ENCODE peak calls at places on chromosomes 12 and 14, in five cellular contexts. R is Peyer's patch, O is uterus, Q is H1, H is upper lobe of left lung. S is an unnamed sample.
A peak's percentile ranks its signal among the peaks of the same experiment; 100 is the strongest.

GRCh38 chr12:30989754-30990153 is 63.2 kb downstream of the TSPAN11 start:
- DNase-seq in R (no peak), O (no peak), Q (peak; percentile 76), H (no peak), S (peak; percentile 6)

GRCh38 chr12:65333649-65334048 is 55.2 kb downstream of the MSRB3 start:
- DNase-seq in R (no peak), O (no peak), Q (no peak), H (no peak), S (no peak)

GRCh38 chr12:82862069-82862841 is 175.5 kb downstream of the TMTC2 start:
- DNase-seq in R (no peak), O (no peak), Q (no peak), H (no peak), S (no peak)

GRCh38 chr14:41925409-41925808 is 318.7 kb downstream of the LRFN5 start:
- DNase-seq in R (no peak), O (no peak), Q (no peak), H (no peak), S (no peak)

GRCh38 chr14:70724061-70724596 is 82.4 kb downstream of the TTC9 start:
- DNase-seq in R (no peak), O (no peak), Q (no peak), H (no peak), S (no peak)

GRCh38 chr12:76360316-76360715 is 12.1 kb upstream of the BBS10 start:
- DNase-seq in R (no peak), O (no peak), Q (no peak), H (no peak), S (no peak)

GRCh38 chr14:72679106-72679505 is 214.8 kb downstream of the DPF3 start:
- DNase-seq in R (no peak), O (no peak), Q (no peak), H (no peak), S (no peak)

GRCh38 chr12:119036878-119037493 is 55.6 kb downstream of the SRRM4 start:
- DNase-seq in R (no peak), O (no peak), Q (peak; percentile 74), H (no peak), S (peak; percentile 4)

GRCh38 chr12:49776413-49776812 is 35.1 kb downstream of the TMBIM6 start:
- DNase-seq in R (peak; percentile 38), O (no peak), Q (peak; percentile 76), H (peak; percentile 76), S (peak; percentile 55)

GRCh38 chr14:95452176-95452889 is 64.1 kb downstream of the SYNE3 start:
- DNase-seq in R (no peak), O (no peak), Q (peak; percentile 60), H (no peak), S (no peak)

GRCh38 chr14:68182492-68182891 is 362.9 kb downstream of the RAD51B start:
- DNase-seq in R (no peak), O (no peak), Q (no peak), H (no peak), S (no peak)

GRCh38 chr14:69554500-69554899 is 20.2 kb downstream of the CCDC177 start:
- DNase-seq in R (no peak), O (no peak), Q (no peak), H (no peak), S (peak; percentile 82)

GRCh38 chr14:86626530-86626929 is 1096.6 kb downstream of the FLRT2 start:
- DNase-seq in R (no peak), O (no peak), Q (no peak), H (no peak), S (no peak)

GRCh38 chr12:74646831-74647230 is 109.2 kb downstream of the ATXN7L3B start:
- DNase-seq in R (no peak), O (no peak), Q (no peak), H (no peak), S (no peak)

GRCh38 chr12:11917501-11917900 is 153.2 kb upstream of the BCL2L14 start:
- DNase-seq in R (no peak), O (no peak), Q (no peak), H (no peak), S (no peak)

GRCh38 chr12:33514893-33515292 is 75.3 kb upstream of the SYT10 start:
- DNase-seq in R (no peak), O (no peak), Q (no peak), H (no peak), S (no peak)

GRCh38 chr12:91565246-91565645 is 382.6 kb upstream of the DCN start:
- DNase-seq in R (no peak), O (peak; percentile 33), Q (no peak), H (no peak), S (no peak)

GRCh38 chr12:82176761-82177490 is 181.3 kb downstream of the CCDC59 start:
- DNase-seq in R (no peak), O (no peak), Q (no peak), H (no peak), S (no peak)

GRCh38 chr12:131896080-131896810 is 1.8 kb downstream of the ULK1 start:
- DNase-seq in R (peak; percentile 85), O (peak; percentile 95), Q (peak; percentile 90), H (peak; percentile 97), S (peak; percentile 97)

GRCh38 chr12:27970981-27971489 is 1.5 kb downstream of the PTHLH start:
- DNase-seq in R (no peak), O (no peak), Q (peak; percentile 54), H (no peak), S (no peak)

GRCh38 chr12:26918321-26919215 is 19.2 kb downstream of the INTS13 start:
- DNase-seq in R (no peak), O (no peak), Q (no peak), H (no peak), S (no peak)

GRCh38 chr12:69738351-69739286 is at the start of gene RAB3IP:
- DNase-seq in R (peak; percentile 86), O (peak; percentile 82), Q (peak; percentile 96), H (peak; percentile 90), S (peak; percentile 92)

GRCh38 chr14:103284574-103285467 is 49.2 kb upstream of the EIF5 start:
- DNase-seq in R (no peak), O (no peak), Q (no peak), H (no peak), S (no peak)

GRCh38 chr14:31024577-31025334 is 693 bp upstream of the AP4S1 start:
- DNase-seq in R (no peak), O (no peak), Q (no peak), H (no peak), S (no peak)

GRCh38 chr12:57086951-57087688 is 1.8 kb upstream of the NAB2 start:
- DNase-seq in R (peak; percentile 94), O (peak; percentile 96), Q (peak; percentile 84), H (peak; percentile 94), S (peak; percentile 95)

GRCh38 chr12:62800707-62801400 is 134.1 kb downstream of the PPM1H start:
- DNase-seq in R (no peak), O (no peak), Q (no peak), H (no peak), S (no peak)

GRCh38 chr14:23056956-23057756 is at the start of gene CDH24:
- DNase-seq in R (peak; percentile 67), O (peak; percentile 78), Q (peak; percentile 83), H (peak; percentile 74), S (peak; percentile 79)
- TF ChIP-seq POLR2A in R (no peak), O (no peak), Q (no peak), H (peak; percentile 25), S (peak; percentile 68)

GRCh38 chr12:120466560-120467315 is 2.8 kb downstream of the SRSF9 start:
- DNase-seq in R (peak; percentile 24), O (no peak), Q (peak; percentile 60), H (peak; percentile 28), S (peak; percentile 20)

GRCh38 chr12:120469450-120470149 is at the start of gene SRSF9:
- DNase-seq in R (peak; percentile 94), O (peak; percentile 94), Q (peak; percentile 99), H (peak; percentile 97), S (peak; percentile 93)

GRCh38 chr12:120468846-120469449 is 600 bp downstream of the SRSF9 start:
- DNase-seq in R (peak; percentile 56), O (peak; percentile 26), Q (no peak), H (peak; percentile 34), S (peak; percentile 38)

GRCh38 chr12:120468271-120468845 is 1.2 kb downstream of the SRSF9 start:
- DNase-seq in R (peak; percentile 42), O (no peak), Q (peak; percentile 59), H (peak; percentile 69), S (peak; percentile 50)

GRCh38 chr12:120467439-120467838 is 2.1 kb downstream of the SRSF9 start:
- DNase-seq in R (no peak), O (no peak), Q (no peak), H (no peak), S (no peak)
- TF ChIP-seq CTCF in R (no peak), O (no peak), Q (no peak), H (no peak), S (no peak)

DNA sequence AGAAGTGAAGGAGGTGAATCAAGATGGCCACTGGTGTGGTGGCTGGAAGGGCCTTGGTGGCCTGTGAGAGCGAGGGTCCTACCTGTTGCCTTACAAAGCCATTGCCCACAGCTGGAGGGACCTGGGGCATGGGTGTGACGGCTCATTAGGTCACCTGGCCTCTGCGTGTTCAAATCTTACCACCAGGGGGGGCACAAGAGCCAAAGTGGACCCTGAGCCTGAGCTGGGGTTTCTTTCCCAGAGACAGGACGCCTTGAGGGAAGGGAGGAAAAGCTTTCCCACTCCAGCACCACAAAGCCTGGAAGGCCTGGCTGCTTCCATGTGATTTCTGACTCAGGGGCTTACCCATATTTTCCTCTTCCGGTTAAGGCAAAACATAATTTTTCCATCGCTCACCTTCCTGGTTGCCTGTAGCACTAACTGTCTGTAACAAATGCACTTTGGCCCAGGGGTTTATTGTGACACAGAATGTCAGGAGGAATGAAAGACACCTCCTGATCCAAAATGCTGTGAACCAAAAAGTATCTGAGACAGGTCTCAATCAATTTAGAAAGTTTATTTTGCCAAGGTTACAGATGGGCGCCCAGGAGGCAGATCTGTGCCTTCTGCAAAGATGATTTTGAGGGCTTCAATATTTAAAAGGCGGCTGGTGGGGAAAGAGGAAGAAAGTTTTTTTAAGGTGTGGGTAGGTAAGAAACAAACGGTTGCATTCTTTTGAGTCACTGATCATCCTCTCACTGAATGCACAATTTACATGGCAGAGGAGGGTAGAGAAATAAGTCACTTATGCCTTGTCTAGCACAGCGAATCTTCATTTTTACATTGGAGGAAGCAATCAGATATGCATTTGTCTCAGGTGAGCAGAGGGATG is 4.3 kb upstream of the CD9 start:
- DNase-seq in R (peak; percentile 76), O (peak; percentile 94), Q (peak; percentile 99), H (peak; percentile 90), S (peak; percentile 91)
- H3K27ac ChIP-seq in R (peak overlapping the region; percentile 52), O (peak overlapping the region; percentile 76), Q (no peak overlapping the region), H (peak overlapping the region; percentile 54), S (peak overlapping the region; percentile 73)

GRCh38 chr12:6534914-6535696 is 788 bp downstream of the GAPDH start:
- DNase-seq in R (peak; percentile 76), O (peak; percentile 81), Q (peak; percentile 79), H (peak; percentile 91), S (peak; percentile 68)
- TF ChIP-seq POLR2A in R (no peak), O (no peak), Q (no peak), H (peak; percentile 21), S (no peak)

GRCh38 chr12:127355061-127355820 is 911.7 kb upstream of the TMEM132C start:
- DNase-seq in R (no peak), O (no peak), Q (peak; percentile 53), H (no peak), S (no peak)
- TF ChIP-seq CTCF in R (no peak), O (no peak), Q (peak; percentile 77), H (no peak), S (no peak)

S was measured in thyroid gland.